ENCODE peak calls at places on chromosomes 5 and 9, in ten cellular contexts. K is endothelial cell; P is tibial artery; I is left ventricle myocardium inferior; Q is K562; R is IMR-90; T is fibroblast of the aortic adventitia; X is CD8-positive, alpha-beta T cell; N is lung; M is cardiac fibroblast. E is an unnamed sample.

GRCh38 chr9:97954550-97954989 is 16.6 kb upstream of the HEMGN start:
- DNase-seq in K (peak), P (no peak), I (no peak), Q (peak), R (no peak), T (peak), X (peak), N (peak), M (peak), E (no peak)

GRCh38 chr5:160548949-160549665 is 127.5 kb downstream of the PTTG1 start:
- DNase-seq in K (no peak), P (no peak), I (no peak), Q (no peak), R (no peak), T (peak), X (no peak), N (no peak), M (peak), E (no peak)

GRCh38 chr9:89519393-89519805 is 21.5 kb upstream of the SEMA4D start:
- DNase-seq in K (no peak), P (no peak), I (no peak), Q (no peak), R (peak), T (no peak), X (no peak), N (no peak), M (peak), E (no peak)

GRCh38 chr5:73405691-73406090 is 42.9 kb downstream of the FOXD1 start:
- DNase-seq in K (no peak), P (no peak), I (no peak), Q (no peak), R (no peak), T (peak), X (no peak), N (no peak), M (no peak), E (no peak)

GRCh38 chr5:168086736-168087135 is 204.7 kb upstream of the WWC1 start:
- DNase-seq in K (no peak), P (no peak), I (no peak), Q (no peak), R (no peak), T (no peak), X (no peak), N (no peak), M (no peak), E (no peak)

GRCh38 chr5:130871346-130872086 is 293.5 kb downstream of the HINT1 start:
- DNase-seq in K (no peak), P (peak), I (peak), Q (peak), R (peak), T (peak), X (peak), N (no peak), M (peak), E (no peak)

GRCh38 chr5:73039082-73039481 is 81.3 kb upstream of the TMEM171 start:
- DNase-seq in K (no peak), P (no peak), I (no peak), Q (peak), R (peak), T (peak), X (no peak), N (no peak), M (no peak), E (no peak)

GRCh38 chr5:35899805-35900204 is 38.6 kb downstream of the CAPSL start:
- DNase-seq in K (no peak), P (no peak), I (no peak), Q (no peak), R (no peak), T (no peak), X (no peak), N (no peak), M (no peak), E (no peak)

GRCh38 chr9:130433168-130433946 is 11.4 kb upstream of the ASS1 start:
- DNase-seq in K (peak), P (no peak), I (peak), Q (no peak), R (peak), T (no peak), X (peak), N (no peak), M (peak), E (peak)

GRCh38 chr9:72952914-72953313 is at the start of gene ALDH1A1:
- DNase-seq in K (no peak), P (no peak), I (no peak), Q (peak), R (no peak), T (peak), X (no peak), N (peak), M (no peak), E (no peak)

GRCh38 chr9:130112244-130113151 is 58.8 kb downstream of the GPR107 start:
- DNase-seq in K (no peak), P (no peak), I (no peak), Q (peak), R (peak), T (peak), X (no peak), N (no peak), M (no peak), E (no peak)

GRCh38 chr9:13817754-13818278 is 496.1 kb downstream of the NFIB start:
- DNase-seq in K (no peak), P (no peak), I (no peak), Q (no peak), R (peak), T (peak), X (no peak), N (no peak), M (peak), E (no peak)

GRCh38 chr5:14685757-14686156 is 21.2 kb downstream of the OTULIN start:
- DNase-seq in K (peak), P (no peak), I (no peak), Q (peak), R (peak), T (peak), X (peak), N (no peak), M (peak), E (no peak)

GRCh38 chr9:131621551-131622321 is 76.4 kb downstream of the PRRT1B start:
- DNase-seq in K (no peak), P (no peak), I (no peak), Q (no peak), R (no peak), T (no peak), X (peak), N (peak), M (no peak), E (no peak)

GRCh38 chr9:6552033-6552737 is 93.3 kb downstream of the GLDC start:
- DNase-seq in K (no peak), P (no peak), I (no peak), Q (no peak), R (peak), T (peak), X (no peak), N (no peak), M (peak), E (no peak)
- TF ChIP-seq CTCF in K (no peak), P (no peak), I (no peak), Q (no peak), R (peak), T (peak), X (no peak), N (no peak), M (peak), E (no peak)

GRCh38 chr9:129030191-129030590 is 2.1 kb upstream of the SH3GLB2 start:
- DNase-seq in K (no peak), P (no peak), I (no peak), Q (no peak), R (no peak), T (no peak), X (no peak), N (no peak), M (no peak), E (no peak)

GRCh38 chr9:129028192-129028966 is at the start of gene SH3GLB2:
- DNase-seq in K (peak), P (peak), I (peak), Q (peak), R (peak), T (peak), X (peak), N (peak), M (peak), E (peak)

GRCh38 chr9:129027224-129027684 is 877 bp downstream of the SH3GLB2 start:
- DNase-seq in K (no peak), P (no peak), I (no peak), Q (peak), R (no peak), T (no peak), X (no peak), N (no peak), M (no peak), E (no peak)

GRCh38 chr9:129026442-129027223 is 1.5 kb downstream of the SH3GLB2 start:
- DNase-seq in K (no peak), P (no peak), I (no peak), Q (peak), R (peak), T (peak), X (no peak), N (no peak), M (no peak), E (no peak)

DNA sequence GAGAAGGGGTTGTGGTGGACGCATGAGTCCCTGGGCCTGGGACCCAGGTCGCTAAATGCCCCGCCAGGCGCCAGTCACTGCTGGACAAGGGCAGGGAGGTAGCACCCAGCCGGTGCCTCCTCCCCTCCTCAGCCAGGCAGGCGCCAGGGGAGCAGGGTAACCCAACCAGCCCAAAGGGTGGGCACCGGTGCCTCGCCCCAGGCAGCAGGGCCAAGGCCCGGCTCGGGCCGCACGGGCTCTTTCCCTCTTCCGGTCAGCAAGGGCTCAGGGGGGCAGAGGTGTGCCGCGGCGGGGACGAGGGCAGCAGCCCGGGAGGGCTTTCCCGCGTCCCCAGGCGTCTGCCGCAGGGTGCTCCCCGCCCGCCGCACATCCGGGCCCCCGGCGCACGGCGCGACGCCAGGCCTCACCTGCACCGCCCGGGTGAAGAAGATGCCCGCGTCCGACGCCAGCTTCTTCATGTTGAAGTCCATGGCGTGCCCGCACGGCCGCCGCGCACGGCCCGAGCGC is 393 bp downstream of the SH3GLB2 start:
- DNase-seq in K (no peak), P (peak), I (peak), Q (peak), R (no peak), T (no peak), X (peak), N (no peak), M (no peak), E (no peak)
- TF ChIP-seq CTCF in K (no peak), P (no peak), I (no peak), Q (no peak), R (no peak), T (no peak), X (no peak), N (no peak), M (no peak), E (no peak)

GRCh38 chr5:169911448-169912212 is 68.7 kb downstream of the INSYN2B start:
- DNase-seq in K (no peak), P (no peak), I (no peak), Q (no peak), R (no peak), T (no peak), X (no peak), N (no peak), M (no peak), E (no peak)
- TF ChIP-seq CTCF in K (no peak), P (no peak), I (no peak), Q (no peak), R (no peak), T (no peak), X (no peak), N (no peak), M (no peak), E (no peak)

GRCh38 chr5:127290019-127290945 is at the start of gene MEGF10:
- DNase-seq in K (peak), P (no peak), I (no peak), Q (peak), R (peak), T (peak), X (no peak), N (no peak), M (peak), E (peak)
- TF ChIP-seq CTCF in K (peak), P (peak), I (peak), Q (peak), R (peak), T (peak), X (no peak), N (no peak), M (peak), E (peak)

GRCh38 chr5:43039115-43039467 is 1.0 kb downstream of the ANXA2R start:
- DNase-seq in K (no peak), P (no peak), I (no peak), Q (no peak), R (no peak), T (no peak), X (no peak), N (no peak), M (no peak), E (no peak)

GRCh38 chr5:43038523-43038989 is 1.6 kb downstream of the ANXA2R start:
- DNase-seq in K (no peak), P (no peak), I (no peak), Q (peak), R (peak), T (no peak), X (peak), N (no peak), M (no peak), E (no peak)

GRCh38 chr5:43040287-43041098 is at the start of gene ANXA2R:
- DNase-seq in K (peak), P (peak), I (peak), Q (peak), R (peak), T (peak), X (peak), N (peak), M (peak), E (peak)

GRCh38 chr5:43041131-43041668 is 1.1 kb upstream of the ANXA2R start:
- DNase-seq in K (no peak), P (no peak), I (peak), Q (peak), R (no peak), T (no peak), X (peak), N (peak), M (no peak), E (no peak)

DNA sequence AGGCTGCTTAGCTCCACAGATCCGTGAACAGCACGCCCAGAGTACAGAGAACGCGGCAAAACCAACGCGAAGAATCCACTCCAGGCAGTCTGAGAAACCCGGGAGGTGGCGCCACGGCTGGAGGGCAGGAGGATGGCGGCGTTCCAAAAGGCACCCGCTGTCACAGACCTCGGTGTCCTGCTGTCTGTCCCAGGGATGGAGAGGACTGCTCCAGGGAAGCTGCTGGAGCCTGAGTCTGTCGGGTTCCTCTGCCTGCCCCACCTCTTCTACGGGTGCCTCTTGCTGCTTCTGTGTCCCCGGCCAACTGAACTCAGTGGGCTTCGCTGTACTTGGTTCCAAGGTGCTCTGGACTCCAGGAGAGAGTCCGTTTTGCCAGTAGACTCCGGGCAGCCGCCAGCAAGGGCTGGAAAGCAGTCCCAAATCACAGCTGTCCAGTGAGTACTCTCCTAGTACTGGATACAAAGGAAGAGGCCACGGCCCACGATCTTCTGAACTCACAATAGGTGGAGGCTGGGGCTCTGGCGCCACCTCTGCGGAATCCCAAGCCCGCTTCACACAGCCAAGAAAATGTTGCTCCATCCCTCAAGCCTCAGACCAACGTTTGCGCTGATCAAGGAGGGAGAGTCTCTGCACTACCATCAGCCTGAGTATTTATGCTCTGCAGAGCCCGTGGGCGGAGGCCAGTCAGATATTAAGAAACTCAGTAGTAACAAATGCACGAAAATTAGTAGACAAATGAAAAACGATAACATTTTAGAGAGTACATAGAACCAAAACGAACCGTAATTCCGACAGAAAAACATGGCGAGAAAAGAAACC is 442 bp downstream of the ANXA2R start:
- DNase-seq in K (peak), P (peak), I (peak), Q (peak), R (peak), T (peak), X (peak), N (peak), M (peak), E (no peak)
- TF ChIP-seq CTCF in K (no peak), P (no peak), I (peak), Q (peak), R (peak), T (no peak), X (no peak), N (no peak), M (no peak), E (no peak)

GRCh38 chr9:92804727-92805126 is 40.1 kb upstream of the BICD2 start:
- DNase-seq in K (no peak), P (no peak), I (no peak), Q (no peak), R (no peak), T (no peak), X (no peak), N (peak), M (no peak), E (no peak)

GRCh38 chr9:92807757-92808725 is 43.4 kb upstream of the BICD2 start:
- DNase-seq in K (no peak), P (no peak), I (no peak), Q (no peak), R (no peak), T (no peak), X (peak), N (no peak), M (no peak), E (no peak)

GRCh38 chr9:92807031-92807756 is 42.6 kb upstream of the BICD2 start:
- DNase-seq in K (no peak), P (no peak), I (no peak), Q (no peak), R (no peak), T (no peak), X (no peak), N (no peak), M (no peak), E (no peak)

DNA sequence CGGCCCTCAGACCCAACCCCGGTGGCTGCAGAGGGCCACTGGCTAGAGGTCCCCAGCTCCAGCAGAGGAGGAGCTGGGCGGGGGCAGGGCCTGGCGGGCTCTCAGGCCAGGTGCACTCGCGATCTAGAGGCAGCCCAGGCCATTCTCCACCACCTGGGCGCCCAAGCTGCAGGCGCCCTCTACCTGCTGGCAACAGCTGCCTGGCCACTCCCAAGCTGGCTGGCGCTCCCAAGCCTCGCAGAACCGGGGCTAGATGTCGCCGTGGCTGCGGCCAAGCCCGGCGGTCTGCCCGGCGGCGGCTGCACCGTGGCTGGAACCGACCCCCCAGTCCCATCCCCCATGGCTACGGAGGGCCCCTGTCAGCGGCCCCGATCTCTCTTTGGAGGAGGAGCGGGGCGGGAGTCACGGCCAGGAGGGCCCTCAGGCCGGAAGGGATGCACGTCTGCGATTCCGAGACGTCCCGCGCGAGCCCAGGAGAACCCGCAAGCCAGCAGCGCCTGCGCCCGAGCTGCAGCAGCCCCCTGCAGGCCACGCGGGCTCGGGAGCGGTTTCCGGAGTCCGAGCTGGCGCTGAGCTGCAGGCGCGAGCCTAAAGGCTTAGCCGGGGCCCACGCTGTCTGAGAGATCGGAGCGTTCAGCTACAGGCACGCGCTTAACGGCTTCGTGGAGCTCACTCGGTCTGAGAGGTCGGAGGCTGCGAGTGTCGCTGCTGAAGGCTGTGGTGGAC is 44.3 kb upstream of the BICD2 start:
- DNase-seq in K (peak), P (peak), I (peak), Q (peak), R (peak), T (peak), X (peak), N (peak), M (peak), E (peak)
- TF ChIP-seq CTCF in K (no peak), P (no peak), I (peak), Q (peak), R (peak), T (peak), X (no peak), N (no peak), M (peak), E (no peak)